ENCODE peak calls at places on chromosomes 13 and 19, in seven cellular contexts. U, C, I, K, E, B and X are unnamed samples.

GRCh38 chr13:35723061-35723461 is 246.6 kb upstream of the MAB21L1 start:
- DNase-seq in I (peak; percentile 41), E (no peak), C (no peak), B (peak; percentile 60), U (peak; percentile 19), K (no peak), X (no peak)

GRCh38 chr13:113742445-113743120 is 16.4 kb upstream of the TMEM255B start:
- DNase-seq in B (no peak), E (no peak), I (no peak), K (peak; percentile 7), U (no peak), C (no peak), X (no peak)

GRCh38 chr13:91331047-91331915 is 16.2 kb upstream of the MIR17HG start:
- DNase-seq in E (no peak), U (no peak), B (no peak), I (no peak), C (no peak), K (no peak), X (no peak)

GRCh38 chr19:45115809-45116615 is 23.0 kb downstream of the PPP1R37 start:
- DNase-seq in I (peak; percentile 47), B (no peak), U (no peak), E (no peak), C (no peak), K (no peak), X (no peak)

GRCh38 chr19:14136509-14137281 is at the start of gene ASF1B:
- DNase-seq in U (peak; percentile 97), I (peak; percentile 99), E (peak; percentile 100), B (peak; percentile 100), C (peak; percentile 100), K (peak; percentile 100), X (peak; percentile 97)

GRCh38 chr13:84263354-84264069 is 381.2 kb upstream of the SLITRK1 start:
- DNase-seq in I (no peak), K (no peak), C (peak; percentile 59), B (no peak), U (no peak), E (no peak), X (no peak)

GRCh38 chr13:80458546-80458945 is 117.6 kb upstream of the SPRY2 start:
- DNase-seq in B (peak; percentile 80), E (no peak), K (no peak), I (no peak), C (no peak), U (no peak), X (no peak)

GRCh38 chr19:48561412-48561811 is 9.4 kb downstream of the SULT2B1 start:
- DNase-seq in B (no peak), U (no peak), C (no peak), E (no peak), I (no peak), K (no peak), X (no peak)

GRCh38 chr19:48332662-48333466 is 7.5 kb downstream of the EMP3 start:
- DNase-seq in K (peak; percentile 97), E (peak; percentile 90), I (peak; percentile 91), B (peak; percentile 98), U (peak; percentile 97), C (peak; percentile 99), X (peak; percentile 70)

GRCh38 chr19:40831502-40832430 is 18.5 kb downstream of the CYP2A6 start:
- DNase-seq in I (no peak), C (no peak), B (peak; percentile 79), K (peak; percentile 92), U (peak; percentile 72), E (no peak), X (no peak)

GRCh38 chr13:45799451-45799850 is 52.1 kb downstream of the SIAH3 start:
- DNase-seq in I (peak; percentile 19), B (no peak), U (no peak), K (no peak), C (no peak), E (peak; percentile 51), X (no peak)

GRCh38 chr19:39765091-39766076 is 13.3 kb upstream of the LEUTX start:
- DNase-seq in U (peak; percentile 74), E (peak; percentile 83), K (peak; percentile 57), B (peak; percentile 61), C (peak; percentile 49), I (peak; percentile 27), X (peak; percentile 72)

GRCh38 chr19:16896098-16896912 is 7.5 kb downstream of the F2RL3 start:
- DNase-seq in K (no peak), B (no peak), I (no peak), C (no peak), U (peak; percentile 31), E (peak; percentile 59), X (peak; percentile 56)

GRCh38 chr19:29666634-29667389 is 1.6 kb downstream of the PLEKHF1 start:
- DNase-seq in C (peak; percentile 36), B (peak; percentile 68), K (no peak), U (peak; percentile 51), E (peak; percentile 79), I (peak; percentile 82), X (peak; percentile 62)

GRCh38 chr13:42354246-42355117 is 82.5 kb downstream of the AKAP11 start:
- DNase-seq in K (peak; percentile 43), I (no peak), U (no peak), E (peak; percentile 52), C (peak; percentile 76), B (peak; percentile 88), X (no peak)

GRCh38 chr19:743168-743687 is 7.7 kb upstream of the MISP start:
- DNase-seq in B (peak; percentile 16), C (peak; percentile 74), K (no peak), U (peak; percentile 85), I (no peak), E (no peak), X (no peak)

GRCh38 chr19:2774953-2775555 is 8.0 kb downstream of the SGTA start:
- DNase-seq in B (no peak), E (no peak), U (no peak), I (no peak), C (no peak), K (no peak), X (no peak)

GRCh38 chr13:20442798-20443381 is 82.8 kb downstream of the CRYL1 start:
- DNase-seq in C (no peak), E (no peak), B (no peak), I (no peak), U (peak; percentile 90), K (peak; percentile 49), X (no peak)

GRCh38 chr19:23002690-23003422 is at the start of gene ZNF728:
- DNase-seq in C (no peak), E (no peak), I (peak; percentile 75), K (no peak), B (peak; percentile 4), U (peak; percentile 12), X (no peak)

GRCh38 chr13:60990032-60990733 is 425.5 kb downstream of the PCDH20 start:
- DNase-seq in K (peak; percentile 56), E (peak; percentile 3), I (no peak), C (peak; percentile 1), U (peak; percentile 16), B (peak; percentile 1), X (no peak)

GRCh38 chr19:47239152-47239551 is 8.2 kb upstream of the BBC3 start:
- DNase-seq in E (no peak), C (no peak), K (no peak), U (no peak), B (peak; percentile 9), I (no peak), X (no peak)

GRCh38 chr13:111530137-111530536 is 209.7 kb downstream of the TEX29 start:
- DNase-seq in C (no peak), U (no peak), E (no peak), B (no peak), K (no peak), I (no peak), X (no peak)

GRCh38 chr19:46283771-46284170 is 13.1 kb upstream of the HIF3A start:
- DNase-seq in E (no peak), K (no peak), C (no peak), B (peak; percentile 55), I (no peak), U (no peak), X (no peak)

GRCh38 chr13:19060311-19061002 is 121.2 kb downstream of the TUBA3C start:
- DNase-seq in K (no peak), U (no peak), E (no peak), C (no peak), I (no peak), B (no peak), X (no peak)

GRCh38 chr19:1568320-1569019 is at the start of gene MEX3D:
- DNase-seq in I (peak; percentile 85), U (peak; percentile 87), K (peak; percentile 72), C (peak; percentile 86), E (peak; percentile 90), B (peak; percentile 65), X (peak; percentile 87)

GRCh38 chr13:51225034-51225433 is 2.8 kb downstream of the FAM124A start:
- DNase-seq in I (no peak), K (no peak), E (no peak), B (peak; percentile 41), U (no peak), C (no peak), X (no peak)

GRCh38 chr13:99199541-99200432 is 867 bp upstream of the UBAC2 start:
- DNase-seq in E (no peak), K (no peak), I (no peak), U (no peak), B (peak; percentile 35), C (no peak), X (no peak)

GRCh38 chr13:78317030-78317429 is 286.3 kb downstream of the POU4F1 start:
- DNase-seq in U (no peak), I (no peak), K (peak; percentile 4), E (peak; percentile 58), B (peak; percentile 38), C (peak; percentile 22), X (no peak)
- TF ChIP-seq CTCF in U (no peak), I (no peak), K (peak; percentile 42), E (peak; percentile 65), B (peak; percentile 44), C (peak; percentile 42), X (peak; percentile 37)

GRCh38 chr13:108345016-108345415 is 75.5 kb downstream of the TNFSF13B start:
- DNase-seq in E (peak; percentile 8), B (no peak), U (no peak), I (no peak), C (no peak), K (no peak), X (no peak)
- TF ChIP-seq CTCF in E (peak; percentile 13), B (no peak), U (no peak), I (no peak), C (no peak), K (no peak), X (no peak)

DNA sequence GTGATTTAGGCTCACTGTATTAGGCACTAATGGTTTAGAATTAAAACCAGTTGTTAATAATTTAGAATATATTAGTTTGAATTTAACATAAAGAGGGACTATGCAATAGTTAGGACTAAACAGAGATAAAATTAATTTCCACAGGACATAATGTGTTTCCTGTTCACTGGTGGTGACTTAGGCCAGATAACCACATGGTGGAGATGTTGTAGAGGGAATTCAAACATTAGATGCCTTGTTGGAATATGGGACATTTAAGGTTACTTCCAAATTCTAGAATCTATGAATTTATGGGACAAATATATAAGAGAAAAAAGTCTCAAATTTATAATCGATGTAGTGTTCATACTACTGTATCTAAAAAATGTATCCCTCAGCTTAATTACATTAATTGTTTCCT is 615.5 kb upstream of the KLHL1 start:
- DNase-seq in C (no peak), U (no peak), K (peak; percentile 42), I (no peak), B (peak; percentile 9), E (no peak), X (no peak)
- TF ChIP-seq CTCF in C (no peak), U (no peak), K (peak; percentile 55), I (no peak), B (no peak), E (peak; percentile 51), X (no peak)

GRCh38 chr13:40152145-40152544 is 496.7 kb downstream of the COG6 start:
- DNase-seq in C (no peak), E (no peak), K (peak; percentile 67), I (no peak), B (peak; percentile 97), U (no peak), X (no peak)
- TF ChIP-seq CTCF in C (no peak), E (no peak), K (peak; percentile 13), I (no peak), B (peak; percentile 20), U (no peak), X (no peak)

GRCh38 chr13:86085890-86086289 is 286.7 kb upstream of the SLITRK6 start:
- DNase-seq in B (no peak), C (no peak), K (peak; percentile 13), I (no peak), E (no peak), U (no peak), X (no peak)
- TF ChIP-seq CTCF in B (no peak), C (no peak), K (peak; percentile 48), I (no peak), E (peak; percentile 23), U (no peak), X (no peak)